ENCODE peak calls at places on chromosomes 6 and 20, in four cellular contexts. Q, Z, V and L are unnamed samples. For H3K4me1, the result is how much of the 10 kb centered on the place peaks cover.

GRCh38 chr20:59004763-59005522 is 2.1 kb downstream of the CTSZ start:
- DNase-seq in V (no peak), Z (no peak), Q (peak), L (no peak)

GRCh38 chr6:90120327-90120726 is 176.3 kb downstream of the BACH2 start:
- DNase-seq in Z (no peak), V (no peak), Q (no peak), L (no peak)

GRCh38 chr20:33822423-33822822 is 11.3 kb downstream of the CHMP4B start:
- DNase-seq in V (no peak), Z (no peak), Q (no peak), L (no peak)

GRCh38 chr6:75272145-75272840 is 12.3 kb downstream of the TMEM30A start:
- DNase-seq in V (no peak), Z (no peak), Q (no peak), L (no peak)

GRCh38 chr6:154408906-154409500 is 52.4 kb upstream of the IPCEF1 start:
- DNase-seq in Q (no peak), Z (no peak), V (no peak), L (no peak)

GRCh38 chr6:139369568-139370046 is 4.8 kb downstream of the CITED2 start:
- DNase-seq in Z (no peak), V (no peak), Q (no peak), L (peak)

GRCh38 chr6:50457351-50457750 is 256.0 kb upstream of the TFAP2D start:
- DNase-seq in Z (no peak), V (no peak), Q (no peak), L (no peak)

GRCh38 chr6:41939091-41939847 is 2.3 kb downstream of the CCND3 start:
- DNase-seq in V (peak), Q (peak), Z (peak), L (no peak)

GRCh38 chr6:75204959-75205775 is 686 bp downstream of the COL12A1 start:
- DNase-seq in Q (no peak), Z (no peak), V (no peak), L (no peak)

GRCh38 chr20:40538126-40538525 is 150.9 kb downstream of the MAFB start:
- DNase-seq in Q (no peak), V (no peak), Z (no peak), L (no peak)

GRCh38 chr6:73394577-73395354 is at the start of gene DDX43:
- DNase-seq in Q (peak), Z (peak), V (peak), L (no peak)

GRCh38 chr6:158958504-158959386 is 41.3 kb downstream of the RSPH3 start:
- DNase-seq in Q (no peak), Z (no peak), V (no peak), L (no peak)

GRCh38 chr20:62908971-62909791 is 17.1 kb downstream of the DIDO1 start:
- DNase-seq in V (no peak), Q (no peak), Z (no peak), L (no peak)

GRCh38 chr6:1834231-1834630 is 224.5 kb downstream of the FOXC1 start:
- DNase-seq in Q (no peak), Z (no peak), V (no peak), L (peak)

GRCh38 chr6:131400054-131400781 is 172.8 kb upstream of the ARG1 start:
- DNase-seq in Z (no peak), V (no peak), Q (no peak), L (peak)

GRCh38 chr6:167825759-167826229 is 917 bp upstream of the AFDN start:
- DNase-seq in V (peak), Q (peak), Z (no peak), L (peak)

GRCh38 chr20:1827974-1828785 is 67.0 kb upstream of the SIRPA start:
- DNase-seq in Z (peak), Q (peak), V (no peak), L (no peak)

DNA sequence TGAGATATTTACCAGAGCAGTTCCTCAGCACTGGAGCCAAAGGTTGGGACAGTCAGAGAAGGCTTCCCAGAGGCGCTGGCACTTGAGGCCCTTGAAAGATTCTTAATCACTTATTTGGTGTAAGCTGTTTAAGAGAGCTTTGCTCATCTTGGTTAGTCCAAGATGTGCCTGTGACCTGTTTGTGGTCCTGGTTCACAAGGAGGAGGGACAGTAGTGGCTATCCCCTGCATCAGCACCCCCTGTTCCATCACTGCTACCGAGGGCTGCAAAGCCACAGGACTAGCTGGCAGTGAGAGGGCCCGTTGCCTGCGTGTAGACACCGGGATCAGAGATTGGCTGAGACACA is 35.7 kb downstream of the VEGFA start:
- DNase-seq in Q (no peak), Z (no peak), V (no peak), L (no peak)
- H3K4me3 ChIP-seq in Q (no peak), Z (no peak), V (no peak), L (no peak)

DNA sequence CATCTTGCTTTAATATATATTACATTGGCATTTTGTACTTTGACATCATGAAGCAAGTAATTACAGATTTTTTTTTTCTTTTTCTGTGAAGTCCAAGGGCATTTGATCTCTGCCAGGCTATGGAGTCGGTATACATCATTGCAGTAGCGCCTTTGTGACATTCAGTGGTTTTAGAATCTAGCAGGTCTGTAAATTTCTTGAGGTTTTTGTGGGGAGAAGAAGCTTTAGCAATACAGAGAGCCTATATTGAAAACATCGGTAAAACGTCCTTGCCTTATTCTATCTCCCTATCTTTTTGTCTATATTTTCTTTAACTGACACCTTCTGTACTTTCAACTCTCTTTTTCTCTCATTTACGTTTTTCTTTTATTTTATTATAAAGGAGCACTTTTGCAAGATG is 47.2 kb downstream of the DUSP22 start:
- DNase-seq in Z (no peak), Q (no peak), V (no peak), L (no peak)
- H3K4me1 ChIP-seq in Z (under half), Q (half or more), V (under half), L (under half)

GRCh38 chr6:3090013-3090412 is 21.7 kb downstream of the RIPK1 start:
- DNase-seq in Z (no peak), V (no peak), Q (no peak), L (no peak)

GRCh38 chr6:3088446-3088845 is 20.2 kb downstream of the RIPK1 start:
- DNase-seq in Z (no peak), V (no peak), Q (no peak), L (no peak)

GRCh38 chr6:3086282-3086946 is 18.1 kb downstream of the RIPK1 start:
- DNase-seq in V (no peak), Z (no peak), Q (no peak), L (no peak)

GRCh38 chr6:3085074-3085473 is 16.8 kb downstream of the RIPK1 start:
- DNase-seq in Z (no peak), Q (no peak), V (no peak), L (no peak)

DNA sequence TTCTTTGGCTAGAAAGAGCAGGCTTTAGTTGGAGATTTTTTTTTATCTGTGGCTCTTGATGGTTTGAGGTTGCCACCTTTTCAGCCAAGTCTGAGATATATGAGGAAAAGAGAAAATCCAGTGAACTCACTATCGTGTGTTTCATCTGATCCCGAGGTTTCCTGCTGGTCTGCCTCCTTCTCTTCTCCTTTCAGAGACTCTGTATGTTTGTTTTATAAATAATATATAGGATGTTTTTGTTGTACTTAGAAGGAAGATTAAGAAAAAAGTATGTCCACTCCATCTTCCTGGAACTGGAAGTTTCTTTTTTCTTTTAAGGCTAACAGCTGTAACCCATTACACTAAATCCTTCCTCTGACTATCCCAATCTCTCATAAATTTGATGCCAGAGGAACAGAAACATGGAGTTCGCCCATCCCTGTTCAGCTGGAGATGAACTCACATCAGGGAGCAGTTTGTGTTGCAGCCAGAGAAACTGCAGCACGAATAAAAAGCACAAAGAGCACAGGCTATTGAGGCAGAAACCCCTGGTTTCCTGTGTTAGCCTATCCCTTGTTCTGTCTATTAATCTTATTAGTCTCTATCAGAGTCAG is 20.7 kb downstream of the RIPK1 start:
- DNase-seq in Q (no peak), Z (no peak), V (no peak), L (no peak)
- H3K4me3 ChIP-seq in Q (no peak), Z (no peak), V (no peak), L (no peak)

GRCh38 chr6:15362274-15363160 is 116.6 kb downstream of the JARID2 start:
- DNase-seq in V (no peak), Q (no peak), Z (no peak), L (no peak)

GRCh38 chr6:15364401-15365037 is 118.7 kb downstream of the JARID2 start:
- DNase-seq in V (no peak), Z (no peak), Q (no peak), L (no peak)

GRCh38 chr6:15365273-15365687 is 119.4 kb downstream of the JARID2 start:
- DNase-seq in V (no peak), Q (peak), Z (peak), L (peak)

GRCh38 chr6:15363523-15364400 is 117.9 kb downstream of the JARID2 start:
- DNase-seq in V (no peak), Q (no peak), Z (no peak), L (no peak)

DNA sequence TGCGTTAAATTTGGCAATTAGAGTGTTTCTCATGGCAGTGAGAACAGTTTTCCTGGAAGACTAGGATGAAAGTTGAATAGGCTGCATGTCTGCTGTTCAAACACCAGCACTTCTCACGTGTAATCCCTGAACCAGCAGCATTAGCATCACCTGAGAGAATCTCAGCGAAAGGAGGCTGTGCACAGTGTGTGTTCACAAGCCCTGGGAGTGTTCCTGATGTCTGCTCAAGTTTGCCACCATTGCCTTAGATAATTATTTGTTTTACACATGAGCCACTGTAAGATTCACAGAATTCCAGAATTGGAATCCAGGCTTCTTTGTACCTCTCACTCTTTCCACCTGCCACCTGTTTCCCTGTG is 117.3 kb downstream of the JARID2 start:
- DNase-seq in Q (no peak), Z (no peak), V (no peak), L (no peak)
- H3K4me1 ChIP-seq in Q (half or more), Z (under half), V (under half), L (under half)

DNA sequence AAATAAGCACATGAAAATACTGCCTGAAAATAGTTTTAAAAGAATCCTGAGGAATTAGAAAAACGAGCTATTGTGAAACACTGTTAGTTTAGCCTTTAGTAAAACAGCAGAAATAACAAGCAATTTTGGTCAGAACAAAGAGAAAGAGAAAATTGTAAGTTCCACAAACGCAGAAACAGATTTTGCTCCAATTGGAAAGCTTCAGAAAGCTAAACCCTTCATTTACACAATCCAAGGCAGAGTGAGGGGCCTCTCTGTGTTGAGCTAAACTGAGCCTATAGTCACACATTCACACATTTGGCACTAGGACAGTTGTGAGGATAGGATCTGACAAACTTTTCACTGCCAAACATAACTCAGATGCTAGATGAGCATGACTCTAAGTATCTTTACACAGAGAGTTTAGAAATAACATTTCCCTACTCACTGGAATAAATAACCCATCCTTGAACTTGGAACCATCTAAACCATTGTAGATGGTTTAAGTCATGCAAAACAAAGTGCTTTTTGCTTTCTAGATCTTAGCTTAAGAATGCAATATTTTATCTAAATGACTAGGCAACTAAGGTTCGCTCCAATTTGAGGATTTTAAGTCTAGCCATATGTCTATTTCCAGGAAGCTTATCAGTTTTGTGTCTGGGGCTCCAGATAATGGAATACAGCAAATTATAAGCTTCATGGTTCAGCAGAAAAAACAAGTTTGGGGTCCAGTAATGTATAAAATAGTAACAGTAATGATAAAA is 122.6 kb downstream of the SGK1 start:
- DNase-seq in V (no peak), Q (no peak), Z (no peak), L (no peak)
- H3K4me3 ChIP-seq in V (no peak), Q (no peak), Z (no peak), L (no peak)

GRCh38 chr6:105794263-105794662 is 291.9 kb upstream of the PRDM1 start:
- DNase-seq in Q (peak), Z (peak), V (no peak), L (no peak)

GRCh38 chr6:105793132-105793531 is 293.0 kb upstream of the PRDM1 start:
- DNase-seq in V (no peak), Z (no peak), Q (no peak), L (no peak)

GRCh38 chr6:105797313-105797970 is 288.7 kb upstream of the PRDM1 start:
- DNase-seq in Q (no peak), V (no peak), Z (no peak), L (no peak)

GRCh38 chr6:105795913-105796517 is 290.1 kb upstream of the PRDM1 start:
- DNase-seq in V (no peak), Q (no peak), Z (no peak), L (no peak)

GRCh38 chr6:105794870-105795269 is 291.3 kb upstream of the PRDM1 start:
- DNase-seq in V (no peak), Q (no peak), Z (no peak), L (no peak)
- H3K4me1 ChIP-seq in V (under half), Q (under half), Z (under half), L (under half)

DNA sequence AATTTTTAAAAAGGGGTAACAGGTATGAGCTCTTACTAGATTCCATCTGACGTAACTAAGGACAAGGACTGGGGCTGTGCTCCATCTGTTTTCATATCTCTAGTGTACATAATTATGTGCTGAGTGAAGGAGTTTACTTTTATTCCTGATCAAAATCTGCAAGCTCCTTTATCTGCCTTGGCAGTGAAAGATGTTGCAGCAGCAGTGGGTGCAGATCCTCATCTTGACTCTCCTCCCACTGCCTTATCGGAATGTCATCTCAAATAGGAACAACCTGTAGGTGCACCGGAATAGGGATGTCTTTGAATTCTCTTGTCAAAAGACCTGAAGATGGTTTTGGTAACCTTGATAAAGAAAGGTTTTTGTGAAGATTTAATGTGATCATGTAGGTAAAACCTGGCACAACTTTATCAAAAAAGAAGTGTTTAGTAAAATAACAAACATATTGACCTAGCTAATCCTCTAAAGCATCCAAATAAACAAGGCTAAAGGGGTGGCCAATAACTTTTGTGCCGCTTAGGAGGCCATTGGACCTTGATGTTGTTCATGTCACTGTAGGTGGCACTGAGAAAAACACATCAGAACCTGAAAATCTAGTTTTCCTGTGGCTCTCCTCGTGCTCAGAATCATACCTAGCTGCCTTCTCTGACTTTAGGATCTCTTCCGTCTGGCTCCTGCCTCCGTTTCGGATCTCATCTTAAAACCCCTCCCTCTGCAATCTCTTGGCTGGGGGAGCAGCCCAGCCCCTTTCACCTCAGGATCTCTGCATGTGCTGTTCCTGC is 19.0 kb upstream of the SLC16A10 start:
- DNase-seq in Q (no peak), V (no peak), Z (no peak), L (no peak)
- H3K4me3 ChIP-seq in Q (no peak), V (no peak), Z (no peak), L (no peak)